ENCODE peak calls at places on chromosomes 16 and 17, in four cellular contexts. U, K, E and Q are unnamed samples.
A peak's percentile ranks its signal among the peaks of the same experiment; 100 is the strongest.

GRCh38 chr16:29816694-29817441 is 916 bp downstream of the PAGR1 start:
- DNase-seq in U (peak; percentile 80), K (peak; percentile 62), E (peak; percentile 85), Q (no peak)

GRCh38 chr17:77326636-77327035 is 185.9 kb downstream of the SEC14L1 start:
- DNase-seq in U (no peak), K (no peak), E (peak; percentile 36), Q (no peak)

GRCh38 chr17:4953461-4953961 is 2.6 kb downstream of the ENO3 start:
- DNase-seq in U (no peak), K (no peak), E (no peak), Q (no peak)

GRCh38 chr16:65657556-65657955 is 535.7 kb upstream of the CDH11 start:
- DNase-seq in U (no peak), K (no peak), E (peak; percentile 24), Q (no peak)

GRCh38 chr16:46801428-46802049 is 29.4 kb downstream of the C16orf87 start:
- DNase-seq in U (peak; percentile 63), K (peak; percentile 39), E (no peak), Q (no peak)

GRCh38 chr17:80957461-80957941 is 34.1 kb upstream of the CHMP6 start:
- DNase-seq in U (no peak), K (no peak), E (no peak), Q (no peak)

GRCh38 chr17:12545877-12546513 is 119.7 kb upstream of the MYOCD start:
- DNase-seq in U (peak; percentile 85), K (peak; percentile 68), E (peak; percentile 89), Q (peak; percentile 1)

GRCh38 chr17:75649687-75650086 is 16.5 kb downstream of the SMIM5 start:
- DNase-seq in U (no peak), K (no peak), E (peak; percentile 36), Q (no peak)

GRCh38 chr17:59844884-59845594 is 47.7 kb downstream of the TUBD1 start:
- DNase-seq in U (no peak), K (no peak), E (no peak), Q (no peak)

GRCh38 chr16:21590287-21590686 is 9.1 kb upstream of the METTL9 start:
- DNase-seq in U (no peak), K (no peak), E (no peak), Q (no peak)

GRCh38 chr17:78491236-78492115 is 85.7 kb downstream of the DNAH17 start:
- DNase-seq in U (no peak), K (no peak), E (no peak), Q (no peak)

GRCh38 chr17:78490156-78490555 is 87.0 kb downstream of the DNAH17 start:
- DNase-seq in U (no peak), K (no peak), E (no peak), Q (no peak)

GRCh38 chr17:78493455-78494188 is 83.6 kb downstream of the DNAH17 start:
- DNase-seq in U (no peak), K (no peak), E (no peak), Q (no peak)

GRCh38 chr17:78490673-78491072 is 86.5 kb downstream of the DNAH17 start:
- DNase-seq in U (no peak), K (no peak), E (no peak), Q (no peak)

GRCh38 chr17:78492116-78492799 is 84.9 kb downstream of the DNAH17 start:
- DNase-seq in U (no peak), K (no peak), E (no peak), Q (no peak)
- H3K9ac ChIP-seq in U (no peak overlapping the region), K (no peak overlapping the region), E (no peak overlapping the region), Q (no peak overlapping the region)

GRCh38 chr16:90018297-90019200 is 707 bp downstream of the DBNDD1 start:
- DNase-seq in U (peak; percentile 43), K (peak; percentile 58), E (peak; percentile 79), Q (no peak)

GRCh38 chr16:90020838-90021382 is 1.7 kb upstream of the DBNDD1 start:
- DNase-seq in U (peak; percentile 71), K (no peak), E (no peak), Q (no peak)

GRCh38 chr16:90020260-90020837 is 1.1 kb upstream of the DBNDD1 start:
- DNase-seq in U (peak; percentile 45), K (no peak), E (no peak), Q (no peak)

GRCh38 chr16:90019201-90019542 is at the start of gene DBNDD1:
- DNase-seq in U (no peak), K (no peak), E (no peak), Q (no peak)

GRCh38 chr16:90019543-90020259 is 445 bp upstream of the DBNDD1 start:
- DNase-seq in U (peak; percentile 75), K (peak; percentile 85), E (peak; percentile 87), Q (no peak)
- H3K27ac ChIP-seq in U (no peak overlapping the region), K (no peak overlapping the region), E (peak overlapping the region; percentile 44), Q (peak overlapping the region; percentile 75)

GRCh38 chr16:70578035-70578434 is 54.4 kb downstream of the SF3B3 start:
- DNase-seq in U (no peak), K (no peak), E (peak; percentile 54), Q (no peak)

GRCh38 chr16:70579248-70579647 is 55.6 kb downstream of the SF3B3 start:
- DNase-seq in U (no peak), K (no peak), E (no peak), Q (no peak)

GRCh38 chr16:70582280-70582978 is 58.8 kb downstream of the SF3B3 start:
- DNase-seq in U (peak; percentile 53), K (peak; percentile 37), E (peak; percentile 77), Q (no peak)

GRCh38 chr16:70577256-70577698 is 53.7 kb downstream of the SF3B3 start:
- DNase-seq in U (no peak), K (no peak), E (peak; percentile 61), Q (no peak)

GRCh38 chr16:70579648-70580630 is 56.3 kb downstream of the SF3B3 start:
- DNase-seq in U (no peak), K (no peak), E (peak; percentile 68), Q (no peak)
- H3K4me3 ChIP-seq in U (no peak overlapping the region), K (no peak overlapping the region), E (no peak overlapping the region), Q (no peak overlapping the region)

GRCh38 chr16:81513204-81514040 is 68.8 kb downstream of the CMIP start:
- DNase-seq in U (peak; percentile 89), K (peak; percentile 48), E (peak; percentile 80), Q (no peak)
- H3K9ac ChIP-seq in U (peak overlapping the region; percentile 21), K (no peak overlapping the region), E (peak overlapping the region; percentile 27), Q (no peak overlapping the region)